ENCODE peak calls at places on chromosomes 16 and 17, in eight cellular contexts. G is IMR-90; X is NCI-H2081; S is T-helper 1 cell; F is M059J; R is aorta; M is caudate nucleus; P is CD8-positive, alpha-beta memory T cell. J is an unnamed sample.

GRCh38 chr17:65657251-65657828 is 95.9 kb upstream of the AXIN2 start:
- DNase-seq in G (no peak), X (no peak), S (no peak), F (no peak), R (no peak), M (no peak), P (no peak), J (no peak)

GRCh38 chr17:81285179-81285878 is 9.8 kb downstream of the SLC38A10 start:
- DNase-seq in G (peak), X (no peak), S (no peak), F (no peak), R (peak), M (peak), P (peak), J (no peak)

GRCh38 chr16:10959161-10959560 is 14.8 kb downstream of the CLEC16A start:
- DNase-seq in G (peak), X (no peak), S (no peak), F (peak), R (no peak), M (no peak), P (no peak), J (no peak)

GRCh38 chr17:21460358-21460757 is 84.2 kb downstream of the KCNJ12 start:
- DNase-seq in G (peak), X (no peak), S (no peak), F (peak), R (no peak), M (no peak), P (no peak), J (peak)

GRCh38 chr16:50665128-50665878 is 15.8 kb downstream of the SNX20 start:
- DNase-seq in G (peak), X (peak), S (peak), F (peak), R (peak), M (peak), P (peak), J (peak)

GRCh38 chr17:56325561-56325960 is 172.3 kb downstream of the ANKFN1 start:
- DNase-seq in G (no peak), X (no peak), S (no peak), F (no peak), R (no peak), M (no peak), P (no peak), J (no peak)

GRCh38 chr17:57311281-57312216 is 55.2 kb downstream of the MSI2 start:
- DNase-seq in G (no peak), X (no peak), S (no peak), F (no peak), R (no peak), M (no peak), P (no peak), J (no peak)

GRCh38 chr17:82031303-82031884 is at the start of gene RAC3:
- DNase-seq in G (peak), X (peak), S (no peak), F (peak), R (no peak), M (no peak), P (no peak), J (no peak)

GRCh38 chr16:35414563-35414962 is 1955.2 kb downstream of the TP53TG3F start:
- DNase-seq in G (no peak), X (no peak), S (no peak), F (no peak), R (no peak), M (no peak), P (no peak), J (no peak)

GRCh38 chr17:63701477-63702222 is 1.7 kb upstream of the LIMD2 start:
- DNase-seq in G (no peak), X (no peak), S (peak), F (no peak), R (no peak), M (peak), P (peak), J (no peak)

GRCh38 chr17:57104461-57105175 is 19.6 kb downstream of the AKAP1 start:
- DNase-seq in G (peak), X (no peak), S (no peak), F (peak), R (no peak), M (no peak), P (no peak), J (peak)

GRCh38 chr17:82596837-82597672 is 51.2 kb downstream of the WDR45B start:
- DNase-seq in G (no peak), X (no peak), S (no peak), F (no peak), R (no peak), M (no peak), P (no peak), J (no peak)

GRCh38 chr17:83078378-83079339 is 750 bp upstream of the METRNL start:
- DNase-seq in G (no peak), X (no peak), S (no peak), F (peak), R (no peak), M (no peak), P (no peak), J (no peak)

GRCh38 chr16:30700971-30701370 is 2.0 kb downstream of the SRCAP start:
- DNase-seq in G (no peak), X (no peak), S (no peak), F (no peak), R (no peak), M (no peak), P (no peak), J (no peak)